ENCODE peak calls at places on chromosomes 12 and 14, in eight cellular contexts. T is tibial nerve, H is IMR-90, P is ovary, S is A549, Q is uterus, A is K562, M is heart left ventricle. W is an unnamed sample.

GRCh38 chr14:102508774-102509743 is 517 bp downstream of the ANKRD9 start:
- DNase-seq in T (peak; percentile 42), H (peak; percentile 41), P (peak; percentile 76), S (no peak), Q (peak; percentile 67), A (peak; percentile 67), M (peak; percentile 83), W (peak; percentile 49)

GRCh38 chr12:98733667-98734350 is 88.7 kb downstream of the APAF1 start:
- DNase-seq in T (no peak), H (peak; percentile 44), P (no peak), S (no peak), Q (no peak), A (no peak), M (no peak), W (no peak)

GRCh38 chr14:61151276-61151675 is 129.9 kb downstream of the TMEM30B start:
- DNase-seq in T (no peak), H (peak; percentile 24), P (no peak), S (no peak), Q (no peak), A (no peak), M (no peak), W (no peak)

GRCh38 chr12:93857279-93857894 is 180.2 kb downstream of the CRADD start:
- DNase-seq in T (no peak), H (peak; percentile 84), P (no peak), S (no peak), Q (peak; percentile 46), A (no peak), M (no peak), W (no peak)

GRCh38 chr12:47734725-47735480 is 9.6 kb upstream of the ENDOU start:
- DNase-seq in T (no peak), H (no peak), P (peak; percentile 60), S (no peak), Q (no peak), A (no peak), M (peak; percentile 70), W (no peak)

GRCh38 chr14:67480011-67480410 is 8.5 kb downstream of the TMEM229B start:
- DNase-seq in T (no peak), H (no peak), P (no peak), S (no peak), Q (no peak), A (peak; percentile 27), M (no peak), W (no peak)

GRCh38 chr14:26290007-26290530 is 307.8 kb downstream of the NOVA1 start:
- DNase-seq in T (no peak), H (peak; percentile 68), P (no peak), S (no peak), Q (no peak), A (no peak), M (no peak), W (no peak)

GRCh38 chr12:116594325-116595038 is 35.3 kb downstream of the MAP1LC3B2 start:
- DNase-seq in T (no peak), H (no peak), P (no peak), S (no peak), Q (no peak), A (no peak), M (peak; percentile 62), W (peak; percentile 51)

GRCh38 chr12:110680032-110680431 is 8.9 kb downstream of the HVCN1 start:
- DNase-seq in T (no peak), H (no peak), P (no peak), S (no peak), Q (no peak), A (no peak), M (no peak), W (no peak)

GRCh38 chr12:29844667-29845066 is 60.9 kb upstream of the TMTC1 start:
- DNase-seq in T (no peak), H (peak; percentile 2), P (no peak), S (no peak), Q (no peak), A (no peak), M (no peak), W (no peak)

GRCh38 chr12:102043928-102044327 is 17.9 kb downstream of the WASHC3 start:
- DNase-seq in T (no peak), H (no peak), P (no peak), S (no peak), Q (no peak), A (no peak), M (no peak), W (no peak)

GRCh38 chr12:130796985-130797686 is 41.9 kb downstream of the STX2 start:
- DNase-seq in T (no peak), H (no peak), P (no peak), S (no peak), Q (no peak), A (no peak), M (no peak), W (no peak)

GRCh38 chr12:100372846-100373245 is 16.0 kb downstream of the SLC17A8 start:
- DNase-seq in T (no peak), H (no peak), P (no peak), S (no peak), Q (no peak), A (no peak), M (no peak), W (no peak)

DNA sequence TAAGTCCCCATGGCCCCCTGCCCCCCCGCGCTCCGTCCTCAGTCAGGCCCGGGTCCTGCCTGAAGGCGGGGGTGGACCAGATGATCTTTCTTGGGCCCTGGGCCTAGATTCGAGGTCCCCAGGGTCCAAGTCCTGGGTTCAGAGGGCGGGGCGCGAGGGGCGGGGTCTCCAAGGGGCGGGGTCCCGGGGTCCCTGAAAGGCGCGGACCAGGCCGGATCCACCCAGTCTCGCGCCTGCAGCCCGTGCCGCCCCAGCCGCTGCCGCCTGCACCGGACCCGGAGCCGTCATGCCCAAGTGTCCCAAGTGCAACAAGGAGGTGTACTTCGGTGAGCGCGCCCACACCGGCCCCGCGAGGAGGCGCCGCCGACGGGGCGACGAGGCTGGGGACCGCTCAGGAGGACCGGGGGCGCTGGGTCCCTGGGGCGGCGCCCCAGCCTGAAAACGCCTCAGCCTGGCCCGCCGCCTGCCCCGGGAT is 325 bp downstream of the CRIP1 start:
- DNase-seq in T (peak; percentile 58), H (no peak), P (no peak), S (no peak), Q (peak; percentile 73), A (no peak), M (peak; percentile 92), W (peak; percentile 96)
- TF ChIP-seq POLR2A in T (no peak), H (no peak), P (no peak), S (peak; percentile 98), Q (no peak), A (no peak), M (peak; percentile 69), W (no peak)

DNA sequence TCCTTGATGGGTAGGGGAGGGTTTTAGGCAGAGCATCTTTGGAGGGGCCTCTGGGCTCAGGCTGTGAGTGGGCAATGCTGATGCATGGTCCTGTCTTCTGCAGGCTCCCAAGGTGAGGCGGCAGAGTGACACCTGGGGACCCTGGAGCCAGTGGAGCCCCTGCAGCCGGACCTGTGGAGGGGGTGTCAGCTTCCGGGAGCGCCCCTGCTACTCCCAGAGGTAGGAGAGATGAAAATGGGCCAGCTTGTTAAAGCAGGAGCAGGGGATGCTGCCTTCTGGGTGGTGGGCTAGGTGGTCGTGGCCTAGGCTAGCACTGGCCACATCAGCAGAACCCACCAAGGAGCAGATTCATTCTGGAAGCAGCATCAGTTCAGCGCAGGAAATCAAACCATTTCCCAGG is 7.2 kb downstream of the PAPLN start:
- DNase-seq in T (no peak), H (no peak), P (no peak), S (no peak), Q (no peak), A (no peak), M (no peak), W (no peak)
- H3K4me3 ChIP-seq in T (no peak overlapping the region), H (no peak overlapping the region), P (no peak overlapping the region), S (no peak overlapping the region), Q (no peak overlapping the region), A (no peak overlapping the region), M (no peak overlapping the region), W (no peak overlapping the region)

DNA sequence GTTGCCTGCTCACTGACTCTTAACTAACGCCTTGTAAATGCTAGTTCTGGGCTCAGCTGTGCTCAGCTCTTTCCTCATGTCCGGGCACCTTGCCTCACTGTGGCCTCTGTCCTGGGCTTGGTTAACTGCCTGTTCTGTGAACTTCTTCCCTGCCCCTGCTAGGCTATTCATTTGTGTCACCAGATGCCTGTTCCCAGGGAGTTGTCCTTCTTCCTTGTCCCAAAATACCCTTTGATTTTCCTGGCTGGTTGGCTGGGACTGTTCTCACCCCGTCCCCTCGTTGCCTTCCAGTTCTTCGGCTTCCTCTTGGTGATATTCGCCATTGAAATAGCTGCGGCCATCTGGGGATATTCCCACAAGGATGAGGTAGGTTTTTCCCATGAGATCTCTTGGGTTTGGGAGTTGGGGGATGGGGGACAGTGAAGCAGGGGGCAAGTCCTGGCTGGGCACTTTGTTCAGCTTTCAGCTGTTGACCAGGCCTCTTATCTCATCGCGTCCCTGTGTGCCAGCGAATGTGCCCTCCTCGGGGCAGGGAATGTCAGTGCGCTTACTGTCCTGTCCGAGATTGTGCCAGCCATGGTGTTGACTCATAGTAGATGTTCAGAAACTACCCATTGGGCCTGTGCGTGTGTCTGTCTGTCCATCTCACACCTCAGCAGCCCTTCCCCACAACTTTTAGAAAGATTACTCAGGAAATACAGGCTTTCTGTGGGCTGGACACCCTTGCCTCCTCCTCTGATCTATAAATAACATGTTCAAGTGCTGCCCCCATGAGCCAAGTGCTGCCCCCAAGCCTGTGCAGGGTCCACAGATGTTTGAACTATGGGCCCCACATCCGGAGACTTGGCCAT is 33.1 kb downstream of the CD9 start:
- DNase-seq in T (no peak), H (no peak), P (no peak), S (no peak), Q (no peak), A (no peak), M (no peak), W (no peak)
- TF ChIP-seq CTCF in T (no peak), H (no peak), P (no peak), S (no peak), Q (no peak), A (no peak), M (no peak), W (no peak)

DNA sequence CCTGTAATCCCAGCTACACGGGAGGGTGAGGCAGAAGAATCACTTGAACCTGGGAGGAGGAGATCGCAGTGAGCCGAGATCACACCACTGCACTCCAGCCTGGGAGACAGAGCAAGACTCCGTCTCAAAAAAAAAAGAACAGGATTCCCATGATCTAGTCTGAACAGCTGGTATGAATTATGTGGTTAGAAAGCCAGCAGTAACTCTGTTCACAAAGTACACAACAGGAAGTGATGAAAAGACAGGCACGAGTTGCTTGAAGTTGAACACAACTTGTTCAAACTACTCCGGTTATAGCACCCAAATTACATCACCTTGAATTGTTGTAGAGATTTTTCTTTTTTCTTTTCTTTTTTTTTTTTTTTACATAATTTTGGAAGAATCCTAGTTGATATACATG is 238.9 kb upstream of the RGS6 start:
- DNase-seq in T (no peak), H (peak; percentile 88), P (no peak), S (no peak), Q (no peak), A (no peak), M (no peak), W (no peak)
- TF ChIP-seq POLR2A in T (no peak), H (no peak), P (no peak), S (no peak), Q (no peak), A (no peak), M (no peak), W (no peak)

GRCh38 chr12:66188584-66189475 is at the start of gene IRAK3:
- DNase-seq in T (peak; percentile 80), H (peak; percentile 31), P (peak; percentile 80), S (no peak), Q (peak; percentile 75), A (no peak), M (peak; percentile 90), W (peak; percentile 98)
- H3K4me3 ChIP-seq in T (peak within 1 kb of the TSS; percentile 64), H (peak within 1 kb of the TSS; percentile 54), P (peak within 1 kb of the TSS; percentile 35), S (peak within 1 kb of the TSS; percentile 42), Q (peak within 1 kb of the TSS; percentile 19), A (no peak within 1 kb of the TSS), M (peak within 1 kb of the TSS; percentile 64), W (peak within 1 kb of the TSS; percentile 26)